ENCODE peak calls at places on chromosomes 7 and 10, in ten cellular contexts. One of them, this sample, is unnamed.

GRCh38 chr10:98478430-98479222 is 31.9 kb upstream of the HPS1 start:
- DNase-seq in EH: peak
- DNase-seq in stimulated activated CD4-positive, alpha-beta T cell treated with anti-CD3 and anti-CD28 coated beads, Interleukin-12 subunit alpha, Interleukin-12 subunit beta, amount 100 ng/mL, for 48 hours: no peak
- DNase-seq in C1 segment of cervical spinal cord: no peak
- DNase-seq in NCI-H1092 treated with DMSO at 0.1 percent for 48 hours: no peak
- DNase-seq in fibroblast of pulmonary artery: peak
- DNase-seq in cerebellum: no peak
- DNase-seq in RPMI7951: peak
- DNase-seq in pulmonary artery endothelial cell: no peak
- DNase-seq in fibroblast of the aortic adventitia: no peak
- DNase-seq in this sample: no peak

GRCh38 chr7:21916629-21917028 is 29.1 kb downstream of the CDCA7L start:
- DNase-seq in EH: no peak
- DNase-seq in fibroblast of pulmonary artery: no peak
- DNase-seq in fibroblast of the aortic adventitia: no peak
- DNase-seq in stimulated activated CD4-positive, alpha-beta T cell treated with anti-CD3 and anti-CD28 coated beads, Interleukin-12 subunit alpha, Interleukin-12 subunit beta, amount 100 ng/mL, for 48 hours: no peak
- DNase-seq in pulmonary artery endothelial cell: no peak
- DNase-seq in C1 segment of cervical spinal cord: no peak
- DNase-seq in cerebellum: no peak
- DNase-seq in RPMI7951: no peak
- DNase-seq in NCI-H1092 treated with DMSO at 0.1 percent for 48 hours: no peak
- DNase-seq in this sample: no peak

GRCh38 chr7:151012031-151012692 is 12.1 kb downstream of the ATG9B start:
- DNase-seq in pulmonary artery endothelial cell: no peak
- DNase-seq in NCI-H1092 treated with DMSO at 0.1 percent for 48 hours: no peak
- DNase-seq in stimulated activated CD4-positive, alpha-beta T cell treated with anti-CD3 and anti-CD28 coated beads, Interleukin-12 subunit alpha, Interleukin-12 subunit beta, amount 100 ng/mL, for 48 hours: no peak
- DNase-seq in fibroblast of pulmonary artery: no peak
- DNase-seq in RPMI7951: no peak
- DNase-seq in cerebellum: no peak
- DNase-seq in fibroblast of the aortic adventitia: no peak
- DNase-seq in EH: peak
- DNase-seq in C1 segment of cervical spinal cord: no peak
- DNase-seq in this sample: no peak

GRCh38 chr7:21640150-21640549 is 97.3 kb downstream of the DNAH11 start:
- DNase-seq in C1 segment of cervical spinal cord: no peak
- DNase-seq in NCI-H1092 treated with DMSO at 0.1 percent for 48 hours: no peak
- DNase-seq in pulmonary artery endothelial cell: no peak
- DNase-seq in cerebellum: no peak
- DNase-seq in fibroblast of pulmonary artery: no peak
- DNase-seq in EH: peak
- DNase-seq in fibroblast of the aortic adventitia: no peak
- DNase-seq in RPMI7951: no peak
- DNase-seq in stimulated activated CD4-positive, alpha-beta T cell treated with anti-CD3 and anti-CD28 coated beads, Interleukin-12 subunit alpha, Interleukin-12 subunit beta, amount 100 ng/mL, for 48 hours: no peak
- DNase-seq in this sample: no peak

GRCh38 chr7:2106920-2107319 is 125.8 kb downstream of the MAD1L1 start:
- DNase-seq in pulmonary artery endothelial cell: no peak
- DNase-seq in stimulated activated CD4-positive, alpha-beta T cell treated with anti-CD3 and anti-CD28 coated beads, Interleukin-12 subunit alpha, Interleukin-12 subunit beta, amount 100 ng/mL, for 48 hours: no peak
- DNase-seq in fibroblast of the aortic adventitia: no peak
- DNase-seq in fibroblast of pulmonary artery: no peak
- DNase-seq in NCI-H1092 treated with DMSO at 0.1 percent for 48 hours: no peak
- DNase-seq in RPMI7951: peak
- DNase-seq in cerebellum: no peak
- DNase-seq in C1 segment of cervical spinal cord: no peak
- DNase-seq in EH: peak
- DNase-seq in this sample: no peak

GRCh38 chr10:118960166-118961090 is 69.1 kb upstream of the NANOS1 start:
- DNase-seq in pulmonary artery endothelial cell: no peak
- DNase-seq in NCI-H1092 treated with DMSO at 0.1 percent for 48 hours: no peak
- DNase-seq in cerebellum: no peak
- DNase-seq in C1 segment of cervical spinal cord: no peak
- DNase-seq in EH: peak
- DNase-seq in fibroblast of pulmonary artery: no peak
- DNase-seq in RPMI7951: peak
- DNase-seq in stimulated activated CD4-positive, alpha-beta T cell treated with anti-CD3 and anti-CD28 coated beads, Interleukin-12 subunit alpha, Interleukin-12 subunit beta, amount 100 ng/mL, for 48 hours: no peak
- DNase-seq in fibroblast of the aortic adventitia: peak
- DNase-seq in this sample: peak

GRCh38 chr10:112330154-112330553 is 43.8 kb upstream of the ACSL5 start:
- DNase-seq in fibroblast of pulmonary artery: no peak
- DNase-seq in stimulated activated CD4-positive, alpha-beta T cell treated with anti-CD3 and anti-CD28 coated beads, Interleukin-12 subunit alpha, Interleukin-12 subunit beta, amount 100 ng/mL, for 48 hours: no peak
- DNase-seq in NCI-H1092 treated with DMSO at 0.1 percent for 48 hours: no peak
- DNase-seq in fibroblast of the aortic adventitia: no peak
- DNase-seq in cerebellum: no peak
- DNase-seq in C1 segment of cervical spinal cord: no peak
- DNase-seq in pulmonary artery endothelial cell: no peak
- DNase-seq in RPMI7951: no peak
- DNase-seq in EH: no peak
- DNase-seq in this sample: no peak

GRCh38 chr10:119306514-119306951 is 99.2 kb downstream of the GRK5 start:
- DNase-seq in cerebellum: no peak
- DNase-seq in stimulated activated CD4-positive, alpha-beta T cell treated with anti-CD3 and anti-CD28 coated beads, Interleukin-12 subunit alpha, Interleukin-12 subunit beta, amount 100 ng/mL, for 48 hours: peak
- DNase-seq in fibroblast of pulmonary artery: no peak
- DNase-seq in C1 segment of cervical spinal cord: no peak
- DNase-seq in NCI-H1092 treated with DMSO at 0.1 percent for 48 hours: no peak
- DNase-seq in RPMI7951: no peak
- DNase-seq in pulmonary artery endothelial cell: peak
- DNase-seq in EH: no peak
- DNase-seq in fibroblast of the aortic adventitia: no peak
- DNase-seq in this sample: no peak

GRCh38 chr10:119466655-119467054 is 75.9 kb downstream of the RGS10 start:
- DNase-seq in stimulated activated CD4-positive, alpha-beta T cell treated with anti-CD3 and anti-CD28 coated beads, Interleukin-12 subunit alpha, Interleukin-12 subunit beta, amount 100 ng/mL, for 48 hours: no peak
- DNase-seq in fibroblast of the aortic adventitia: no peak
- DNase-seq in NCI-H1092 treated with DMSO at 0.1 percent for 48 hours: no peak
- DNase-seq in pulmonary artery endothelial cell: no peak
- DNase-seq in EH: peak
- DNase-seq in C1 segment of cervical spinal cord: no peak
- DNase-seq in cerebellum: no peak
- DNase-seq in fibroblast of pulmonary artery: no peak
- DNase-seq in RPMI7951: peak
- DNase-seq in this sample: no peak

GRCh38 chr10:130743751-130744191 is 567.8 kb downstream of the TCERG1L start:
- DNase-seq in C1 segment of cervical spinal cord: no peak
- DNase-seq in fibroblast of pulmonary artery: no peak
- DNase-seq in RPMI7951: no peak
- DNase-seq in EH: no peak
- DNase-seq in cerebellum: no peak
- DNase-seq in NCI-H1092 treated with DMSO at 0.1 percent for 48 hours: no peak
- DNase-seq in fibroblast of the aortic adventitia: no peak
- DNase-seq in stimulated activated CD4-positive, alpha-beta T cell treated with anti-CD3 and anti-CD28 coated beads, Interleukin-12 subunit alpha, Interleukin-12 subunit beta, amount 100 ng/mL, for 48 hours: no peak
- DNase-seq in pulmonary artery endothelial cell: no peak
- DNase-seq in this sample: no peak

GRCh38 chr10:14468726-14469125 is 138.0 kb upstream of the FRMD4A start:
- DNase-seq in RPMI7951: no peak
- DNase-seq in cerebellum: peak
- DNase-seq in EH: no peak
- DNase-seq in stimulated activated CD4-positive, alpha-beta T cell treated with anti-CD3 and anti-CD28 coated beads, Interleukin-12 subunit alpha, Interleukin-12 subunit beta, amount 100 ng/mL, for 48 hours: no peak
- DNase-seq in fibroblast of the aortic adventitia: no peak
- DNase-seq in NCI-H1092 treated with DMSO at 0.1 percent for 48 hours: no peak
- DNase-seq in C1 segment of cervical spinal cord: no peak
- DNase-seq in fibroblast of pulmonary artery: no peak
- DNase-seq in pulmonary artery endothelial cell: no peak
- DNase-seq in this sample: no peak

GRCh38 chr7:87057210-87057609 is 2.2 kb downstream of the ELAPOR2 start:
- DNase-seq in RPMI7951: no peak
- DNase-seq in C1 segment of cervical spinal cord: no peak
- DNase-seq in fibroblast of pulmonary artery: no peak
- DNase-seq in fibroblast of the aortic adventitia: no peak
- DNase-seq in stimulated activated CD4-positive, alpha-beta T cell treated with anti-CD3 and anti-CD28 coated beads, Interleukin-12 subunit alpha, Interleukin-12 subunit beta, amount 100 ng/mL, for 48 hours: no peak
- DNase-seq in pulmonary artery endothelial cell: no peak
- DNase-seq in NCI-H1092 treated with DMSO at 0.1 percent for 48 hours: no peak
- DNase-seq in cerebellum: no peak
- DNase-seq in EH: no peak
- DNase-seq in this sample: no peak

GRCh38 chr10:48460148-48460545 is 144.7 kb downstream of the ARHGAP22 start:
- DNase-seq in fibroblast of the aortic adventitia: no peak
- DNase-seq in cerebellum: no peak
- DNase-seq in fibroblast of pulmonary artery: no peak
- DNase-seq in NCI-H1092 treated with DMSO at 0.1 percent for 48 hours: no peak
- DNase-seq in stimulated activated CD4-positive, alpha-beta T cell treated with anti-CD3 and anti-CD28 coated beads, Interleukin-12 subunit alpha, Interleukin-12 subunit beta, amount 100 ng/mL, for 48 hours: no peak
- DNase-seq in EH: no peak
- DNase-seq in RPMI7951: no peak
- DNase-seq in pulmonary artery endothelial cell: no peak
- DNase-seq in C1 segment of cervical spinal cord: no peak
- DNase-seq in this sample: no peak

GRCh38 chr7:16268821-16269768 is 152.2 kb downstream of the CRPPA start:
- DNase-seq in pulmonary artery endothelial cell: no peak
- DNase-seq in fibroblast of the aortic adventitia: peak
- DNase-seq in cerebellum: no peak
- DNase-seq in EH: peak
- DNase-seq in stimulated activated CD4-positive, alpha-beta T cell treated with anti-CD3 and anti-CD28 coated beads, Interleukin-12 subunit alpha, Interleukin-12 subunit beta, amount 100 ng/mL, for 48 hours: no peak
- DNase-seq in fibroblast of pulmonary artery: peak
- DNase-seq in NCI-H1092 treated with DMSO at 0.1 percent for 48 hours: no peak
- DNase-seq in RPMI7951: peak
- DNase-seq in C1 segment of cervical spinal cord: no peak
- DNase-seq in this sample: peak

GRCh38 chr7:79692015-79692414 is 238.5 kb upstream of the MAGI2 start:
- DNase-seq in NCI-H1092 treated with DMSO at 0.1 percent for 48 hours: no peak
- DNase-seq in C1 segment of cervical spinal cord: no peak
- DNase-seq in cerebellum: no peak
- DNase-seq in RPMI7951: no peak
- DNase-seq in fibroblast of pulmonary artery: peak
- DNase-seq in EH: peak
- DNase-seq in stimulated activated CD4-positive, alpha-beta T cell treated with anti-CD3 and anti-CD28 coated beads, Interleukin-12 subunit alpha, Interleukin-12 subunit beta, amount 100 ng/mL, for 48 hours: no peak
- DNase-seq in pulmonary artery endothelial cell: no peak
- DNase-seq in fibroblast of the aortic adventitia: peak
- DNase-seq in this sample: peak

GRCh38 chr7:149729983-149730801 is 43.2 kb downstream of the ZNF467 start:
- DNase-seq in NCI-H1092 treated with DMSO at 0.1 percent for 48 hours: no peak
- DNase-seq in RPMI7951: no peak
- DNase-seq in C1 segment of cervical spinal cord: peak
- DNase-seq in fibroblast of the aortic adventitia: no peak
- DNase-seq in pulmonary artery endothelial cell: no peak
- DNase-seq in stimulated activated CD4-positive, alpha-beta T cell treated with anti-CD3 and anti-CD28 coated beads, Interleukin-12 subunit alpha, Interleukin-12 subunit beta, amount 100 ng/mL, for 48 hours: no peak
- DNase-seq in cerebellum: no peak
- DNase-seq in EH: no peak
- DNase-seq in fibroblast of pulmonary artery: no peak
- DNase-seq in this sample: no peak

GRCh38 chr7:1516586-1517251 is 12.5 kb upstream of the INTS1 start:
- DNase-seq in RPMI7951: no peak
- DNase-seq in EH: peak
- DNase-seq in pulmonary artery endothelial cell: no peak
- DNase-seq in fibroblast of the aortic adventitia: no peak
- DNase-seq in C1 segment of cervical spinal cord: no peak
- DNase-seq in stimulated activated CD4-positive, alpha-beta T cell treated with anti-CD3 and anti-CD28 coated beads, Interleukin-12 subunit alpha, Interleukin-12 subunit beta, amount 100 ng/mL, for 48 hours: no peak
- DNase-seq in NCI-H1092 treated with DMSO at 0.1 percent for 48 hours: no peak
- DNase-seq in fibroblast of pulmonary artery: no peak
- DNase-seq in cerebellum: no peak
- DNase-seq in this sample: no peak

GRCh38 chr10:78543749-78544446 is 510.2 kb downstream of the RPS24 start:
- DNase-seq in fibroblast of pulmonary artery: peak
- DNase-seq in C1 segment of cervical spinal cord: peak
- DNase-seq in cerebellum: no peak
- DNase-seq in pulmonary artery endothelial cell: no peak
- DNase-seq in NCI-H1092 treated with DMSO at 0.1 percent for 48 hours: no peak
- DNase-seq in fibroblast of the aortic adventitia: peak
- DNase-seq in RPMI7951: peak
- DNase-seq in stimulated activated CD4-positive, alpha-beta T cell treated with anti-CD3 and anti-CD28 coated beads, Interleukin-12 subunit alpha, Interleukin-12 subunit beta, amount 100 ng/mL, for 48 hours: no peak
- DNase-seq in EH: peak
- DNase-seq in this sample: peak

GRCh38 chr10:17923728-17924127 is 28.0 kb upstream of the SLC39A12 start:
- DNase-seq in NCI-H1092 treated with DMSO at 0.1 percent for 48 hours: no peak
- DNase-seq in fibroblast of the aortic adventitia: peak
- DNase-seq in pulmonary artery endothelial cell: no peak
- DNase-seq in RPMI7951: peak
- DNase-seq in C1 segment of cervical spinal cord: no peak
- DNase-seq in fibroblast of pulmonary artery: peak
- DNase-seq in EH: peak
- DNase-seq in stimulated activated CD4-positive, alpha-beta T cell treated with anti-CD3 and anti-CD28 coated beads, Interleukin-12 subunit alpha, Interleukin-12 subunit beta, amount 100 ng/mL, for 48 hours: no peak
- DNase-seq in cerebellum: peak
- DNase-seq in this sample: peak

GRCh38 chr7:80047856-80048459 is 86.7 kb upstream of the GNAI1 start:
- DNase-seq in pulmonary artery endothelial cell: no peak
- DNase-seq in cerebellum: peak
- DNase-seq in fibroblast of pulmonary artery: peak
- DNase-seq in EH: peak
- DNase-seq in RPMI7951: no peak
- DNase-seq in NCI-H1092 treated with DMSO at 0.1 percent for 48 hours: peak
- DNase-seq in C1 segment of cervical spinal cord: no peak
- DNase-seq in stimulated activated CD4-positive, alpha-beta T cell treated with anti-CD3 and anti-CD28 coated beads, Interleukin-12 subunit alpha, Interleukin-12 subunit beta, amount 100 ng/mL, for 48 hours: no peak
- DNase-seq in fibroblast of the aortic adventitia: peak
- DNase-seq in this sample: peak

GRCh38 chr10:119455609-119456434 is 86.7 kb downstream of the RGS10 start:
- DNase-seq in NCI-H1092 treated with DMSO at 0.1 percent for 48 hours: no peak
- DNase-seq in RPMI7951: no peak
- DNase-seq in cerebellum: no peak
- DNase-seq in EH: no peak
- DNase-seq in fibroblast of pulmonary artery: no peak
- DNase-seq in fibroblast of the aortic adventitia: no peak
- DNase-seq in pulmonary artery endothelial cell: no peak
- DNase-seq in C1 segment of cervical spinal cord: no peak
- DNase-seq in stimulated activated CD4-positive, alpha-beta T cell treated with anti-CD3 and anti-CD28 coated beads, Interleukin-12 subunit alpha, Interleukin-12 subunit beta, amount 100 ng/mL, for 48 hours: no peak
- DNase-seq in this sample: no peak

GRCh38 chr10:101367569-101368453 is 13.8 kb downstream of the BTRC start:
- DNase-seq in NCI-H1092 treated with DMSO at 0.1 percent for 48 hours: no peak
- DNase-seq in pulmonary artery endothelial cell: peak
- DNase-seq in C1 segment of cervical spinal cord: no peak
- DNase-seq in fibroblast of pulmonary artery: peak
- DNase-seq in fibroblast of the aortic adventitia: peak
- DNase-seq in cerebellum: no peak
- DNase-seq in stimulated activated CD4-positive, alpha-beta T cell treated with anti-CD3 and anti-CD28 coated beads, Interleukin-12 subunit alpha, Interleukin-12 subunit beta, amount 100 ng/mL, for 48 hours: no peak
- DNase-seq in EH: peak
- DNase-seq in RPMI7951: peak
- DNase-seq in this sample: peak

GRCh38 chr7:131449373-131449902 is 107.0 kb downstream of the PODXL start:
- DNase-seq in RPMI7951: no peak
- DNase-seq in cerebellum: no peak
- DNase-seq in EH: no peak
- DNase-seq in fibroblast of the aortic adventitia: no peak
- DNase-seq in pulmonary artery endothelial cell: no peak
- DNase-seq in NCI-H1092 treated with DMSO at 0.1 percent for 48 hours: no peak
- DNase-seq in C1 segment of cervical spinal cord: no peak
- DNase-seq in fibroblast of pulmonary artery: no peak
- DNase-seq in stimulated activated CD4-positive, alpha-beta T cell treated with anti-CD3 and anti-CD28 coated beads, Interleukin-12 subunit alpha, Interleukin-12 subunit beta, amount 100 ng/mL, for 48 hours: no peak
- DNase-seq in this sample: no peak

GRCh38 chr7:151204383-151205032 is 5.8 kb downstream of the H2BK1 start:
- DNase-seq in fibroblast of pulmonary artery: no peak
- DNase-seq in stimulated activated CD4-positive, alpha-beta T cell treated with anti-CD3 and anti-CD28 coated beads, Interleukin-12 subunit alpha, Interleukin-12 subunit beta, amount 100 ng/mL, for 48 hours: no peak
- DNase-seq in C1 segment of cervical spinal cord: no peak
- DNase-seq in EH: no peak
- DNase-seq in cerebellum: no peak
- DNase-seq in RPMI7951: no peak
- DNase-seq in NCI-H1092 treated with DMSO at 0.1 percent for 48 hours: no peak
- DNase-seq in pulmonary artery endothelial cell: no peak
- DNase-seq in fibroblast of the aortic adventitia: no peak
- DNase-seq in this sample: no peak

GRCh38 chr10:114306116-114306973 is 67.3 kb downstream of the VWA2 start:
- DNase-seq in pulmonary artery endothelial cell: no peak
- DNase-seq in C1 segment of cervical spinal cord: no peak
- DNase-seq in NCI-H1092 treated with DMSO at 0.1 percent for 48 hours: no peak
- DNase-seq in EH: peak
- DNase-seq in cerebellum: no peak
- DNase-seq in fibroblast of pulmonary artery: peak
- DNase-seq in RPMI7951: peak
- DNase-seq in stimulated activated CD4-positive, alpha-beta T cell treated with anti-CD3 and anti-CD28 coated beads, Interleukin-12 subunit alpha, Interleukin-12 subunit beta, amount 100 ng/mL, for 48 hours: no peak
- DNase-seq in fibroblast of the aortic adventitia: peak
- DNase-seq in this sample: peak

GRCh38 chr7:30135551-30136271 is 925 bp downstream of the MTURN start:
- DNase-seq in C1 segment of cervical spinal cord: peak
- DNase-seq in cerebellum: peak
- DNase-seq in stimulated activated CD4-positive, alpha-beta T cell treated with anti-CD3 and anti-CD28 coated beads, Interleukin-12 subunit alpha, Interleukin-12 subunit beta, amount 100 ng/mL, for 48 hours: no peak
- DNase-seq in fibroblast of pulmonary artery: peak
- DNase-seq in EH: peak
- DNase-seq in fibroblast of the aortic adventitia: peak
- DNase-seq in RPMI7951: peak
- DNase-seq in pulmonary artery endothelial cell: no peak
- DNase-seq in NCI-H1092 treated with DMSO at 0.1 percent for 48 hours: peak
- DNase-seq in this sample: peak

GRCh38 chr10:122558452-122558851 is 2.1 kb upstream of the DMBT1 start:
- DNase-seq in stimulated activated CD4-positive, alpha-beta T cell treated with anti-CD3 and anti-CD28 coated beads, Interleukin-12 subunit alpha, Interleukin-12 subunit beta, amount 100 ng/mL, for 48 hours: no peak
- DNase-seq in NCI-H1092 treated with DMSO at 0.1 percent for 48 hours: no peak
- DNase-seq in cerebellum: no peak
- DNase-seq in EH: no peak
- DNase-seq in C1 segment of cervical spinal cord: no peak
- DNase-seq in fibroblast of pulmonary artery: no peak
- DNase-seq in RPMI7951: no peak
- DNase-seq in pulmonary artery endothelial cell: no peak
- DNase-seq in fibroblast of the aortic adventitia: no peak
- DNase-seq in this sample: no peak

GRCh38 chr7:14207154-14207553 is 217.7 kb upstream of the ETV1 start:
- DNase-seq in fibroblast of the aortic adventitia: peak
- DNase-seq in EH: no peak
- DNase-seq in stimulated activated CD4-positive, alpha-beta T cell treated with anti-CD3 and anti-CD28 coated beads, Interleukin-12 subunit alpha, Interleukin-12 subunit beta, amount 100 ng/mL, for 48 hours: no peak
- DNase-seq in fibroblast of pulmonary artery: peak
- DNase-seq in NCI-H1092 treated with DMSO at 0.1 percent for 48 hours: no peak
- DNase-seq in RPMI7951: no peak
- DNase-seq in C1 segment of cervical spinal cord: no peak
- DNase-seq in cerebellum: no peak
- DNase-seq in pulmonary artery endothelial cell: no peak
- DNase-seq in this sample: no peak

This sample was measured in adipocyte.